ENCODE peak calls at places on chromosome X, in ten cellular contexts. V is nephron progenitor cell; Y is lower lobe of right lung; D is OCI-M1; U is NCI-H82; G is activated CD4-positive, alpha-beta T cell treated with anti-CD3 and anti-CD28 coated beads, Interleukin-2, amount 50 U/mL, for 4 hours; B is NCI-H1105 treated with DMSO at 0.1 percent for 48 hours; J is T-helper 1 cell; E is stromal cell of bone marrow; M is GM20000. P is an unnamed sample.

GRCh38 chrX:21479695-21480280 is 105.6 kb downstream of the CNKSR2 start:
- DNase-seq in V (peak; percentile 11), Y (no peak), D (peak; percentile 77), U (peak; percentile 73), G (no peak), B (peak; percentile 57), J (no peak), E (peak; percentile 38), M (peak; percentile 2), P (peak; percentile 7)

GRCh38 chrX:15675490-15675921 is 10.9 kb upstream of the CLTRN start:
- DNase-seq in V (peak; percentile 73), Y (peak; percentile 88), D (no peak), U (peak; percentile 90), G (peak; percentile 79), B (peak; percentile 77), J (peak; percentile 71), E (no peak), M (peak; percentile 52), P (no peak)

GRCh38 chrX:1582686-1583437 is 8.5 kb upstream of the AKAP17A start:
- DNase-seq in V (no peak), Y (no peak), D (peak; percentile 73), U (no peak), G (peak; percentile 55), B (no peak), J (no peak), E (no peak), M (peak; percentile 76), P (no peak)

GRCh38 chrX:32987139-32987538 is 224.2 kb downstream of the DMD start:
- DNase-seq in V (peak; percentile 13), Y (no peak), D (no peak), U (peak; percentile 25), G (no peak), B (no peak), J (no peak), E (no peak), M (no peak), P (no peak)

GRCh38 chrX:130111935-130112221 is 1.6 kb upstream of the ELF4 start:
- DNase-seq in V (no peak), Y (no peak), D (no peak), U (no peak), G (no peak), B (no peak), J (no peak), E (no peak), M (no peak), P (no peak)

GRCh38 chrX:132576945-132577344 is 88.1 kb upstream of the MBNL3 start:
- DNase-seq in V (no peak), Y (no peak), D (no peak), U (no peak), G (no peak), B (no peak), J (no peak), E (no peak), M (no peak), P (no peak)

GRCh38 chrX:10008483-10009056 is 41.4 kb downstream of the CLDN34 start:
- DNase-seq in V (no peak), Y (no peak), D (no peak), U (no peak), G (no peak), B (no peak), J (no peak), E (no peak), M (no peak), P (no peak)

GRCh38 chrX:81294101-81294500 is 92.2 kb downstream of the SH3BGRL start:
- DNase-seq in V (no peak), Y (no peak), D (no peak), U (no peak), G (no peak), B (no peak), J (no peak), E (no peak), M (no peak), P (no peak)

GRCh38 chrX:49291615-49292337 is 11.7 kb upstream of the GAGE10 start:
- DNase-seq in V (peak; percentile 75), Y (peak; percentile 61), D (peak; percentile 82), U (peak; percentile 83), G (peak; percentile 65), B (peak; percentile 36), J (peak; percentile 40), E (no peak), M (peak; percentile 37), P (peak; percentile 28)

GRCh38 chrX:119784747-119785446 is 6.5 kb downstream of the RPL39 start:
- DNase-seq in V (peak; percentile 27), Y (no peak), D (peak; percentile 52), U (peak; percentile 51), G (peak; percentile 37), B (no peak), J (peak; percentile 23), E (no peak), M (no peak), P (no peak)

GRCh38 chrX:133134282-133134681 is 37.4 kb upstream of the USP26 start:
- DNase-seq in V (no peak), Y (no peak), D (no peak), U (no peak), G (no peak), B (no peak), J (no peak), E (no peak), M (no peak), P (no peak)

GRCh38 chrX:154516655-154517100 is 646 bp upstream of the FAM3A start:
- DNase-seq in V (no peak), Y (no peak), D (peak; percentile 79), U (no peak), G (no peak), B (no peak), J (no peak), E (no peak), M (peak; percentile 15), P (peak; percentile 48)

GRCh38 chrX:107823456-107823855 is 2.2 kb upstream of the MID2 start:
- DNase-seq in V (no peak), Y (no peak), D (no peak), U (no peak), G (no peak), B (no peak), J (no peak), E (peak; percentile 66), M (no peak), P (peak; percentile 83)

GRCh38 chrX:132433551-132433950 is 55.3 kb downstream of the MBNL3 start:
- DNase-seq in V (no peak), Y (no peak), D (no peak), U (no peak), G (no peak), B (no peak), J (no peak), E (no peak), M (no peak), P (no peak)

GRCh38 chrX:71533514-71533849 is 578 bp downstream of the OGT start:
- DNase-seq in V (no peak), Y (no peak), D (no peak), U (peak; percentile 47), G (no peak), B (no peak), J (no peak), E (no peak), M (no peak), P (peak; percentile 7)

GRCh38 chrX:96721398-96721797 is 36.8 kb downstream of the DIAPH2 start:
- DNase-seq in V (no peak), Y (no peak), D (no peak), U (no peak), G (no peak), B (no peak), J (no peak), E (no peak), M (peak; percentile 38), P (peak; percentile 1)

GRCh38 chrX:72526534-72527508 is 45.8 kb downstream of the HDAC8 start:
- DNase-seq in V (no peak), Y (peak; percentile 28), D (peak; percentile 93), U (no peak), G (no peak), B (no peak), J (no peak), E (no peak), M (no peak), P (peak; percentile 4)

GRCh38 chrX:9644335-9644734 is 121.3 kb downstream of the GPR143 start:
- DNase-seq in V (no peak), Y (no peak), D (no peak), U (no peak), G (peak; percentile 1), B (peak; percentile 14), J (peak; percentile 8), E (no peak), M (peak; percentile 16), P (no peak)

GRCh38 chrX:118847676-118848075 is 24.1 kb downstream of the ZCCHC12 start:
- DNase-seq in V (no peak), Y (no peak), D (peak; percentile 77), U (peak; percentile 74), G (no peak), B (peak; percentile 68), J (no peak), E (peak; percentile 23), M (peak; percentile 45), P (peak; percentile 5)

GRCh38 chrX:152968193-152968592 is 25.7 kb downstream of the PNMA5 start:
- DNase-seq in V (no peak), Y (no peak), D (no peak), U (no peak), G (no peak), B (no peak), J (no peak), E (no peak), M (no peak), P (no peak)

GRCh38 chrX:7088968-7089615 is 58.4 kb upstream of the STS start:
- DNase-seq in V (peak; percentile 16), Y (no peak), D (no peak), U (peak; percentile 51), G (peak; percentile 45), B (no peak), J (peak; percentile 26), E (no peak), M (peak; percentile 12), P (no peak)

GRCh38 chrX:9465380-9466114 is 689 bp downstream of the TBL1X start:
- DNase-seq in V (peak; percentile 29), Y (peak; percentile 51), D (peak; percentile 28), U (peak; percentile 45), G (peak; percentile 7), B (no peak), J (peak; percentile 30), E (no peak), M (peak; percentile 36), P (no peak)

GRCh38 chrX:111040377-111041017 is 55.5 kb upstream of the PAK3 start:
- DNase-seq in V (no peak), Y (no peak), D (no peak), U (no peak), G (no peak), B (no peak), J (no peak), E (peak; percentile 10), M (no peak), P (peak; percentile 1)

GRCh38 chrX:16386126-16386525 is 218.8 kb downstream of the MAGEB17 start:
- DNase-seq in V (no peak), Y (no peak), D (no peak), U (no peak), G (no peak), B (no peak), J (no peak), E (no peak), M (no peak), P (no peak)

GRCh38 chrX:31931225-31931624 is 859.4 kb upstream of the FTHL17 start:
- DNase-seq in V (no peak), Y (no peak), D (peak; percentile 1), U (no peak), G (no peak), B (no peak), J (no peak), E (peak; percentile 39), M (no peak), P (no peak)

GRCh38 chrX:45850197-45850774 is 649.6 kb upstream of the DIPK2B start:
- DNase-seq in V (peak; percentile 20), Y (no peak), D (no peak), U (peak; percentile 61), G (peak; percentile 22), B (peak; percentile 35), J (peak; percentile 1), E (no peak), M (peak; percentile 2), P (peak; percentile 1)

GRCh38 chrX:9466115-9466495 is 1.2 kb downstream of the TBL1X start:
- DNase-seq in V (peak; percentile 47), Y (peak; percentile 64), D (peak; percentile 44), U (peak; percentile 45), G (no peak), B (peak; percentile 12), J (peak; percentile 7), E (no peak), M (peak; percentile 15), P (peak; percentile 26)

GRCh38 chrX:87003031-87003430 is 514.6 kb upstream of the KLHL4 start:
- DNase-seq in V (no peak), Y (no peak), D (no peak), U (peak; percentile 71), G (no peak), B (no peak), J (no peak), E (no peak), M (no peak), P (no peak)